ENCODE peak calls at places on chromosomes 5 and 9, in eight cellular contexts. One of them, this sample, is unnamed.
A peak's percentile ranks its signal among the peaks of the same experiment; 100 is the strongest.

GRCh38 chr5:6216516-6217075 is 161.8 kb downstream of the MED10 start:
- DNase-seq in gastrocnemius medialis: no peak
- DNase-seq in hepatocyte: no peak
- DNase-seq in right cardiac atrium: no peak
- DNase-seq in thyroid gland: no peak
- DNase-seq in astrocyte: no peak
- DNase-seq in sigmoid colon: no peak
- DNase-seq in neural progenitor cell: peak; percentile 9
- DNase-seq in this sample: no peak

GRCh38 chr9:125538092-125538473 is 168.9 kb downstream of the MAPKAP1 start:
- DNase-seq in gastrocnemius medialis: no peak
- DNase-seq in hepatocyte: peak; percentile 66
- DNase-seq in right cardiac atrium: no peak
- DNase-seq in thyroid gland: peak; percentile 73
- DNase-seq in astrocyte: peak; percentile 93
- DNase-seq in sigmoid colon: no peak
- DNase-seq in neural progenitor cell: no peak
- DNase-seq in this sample: no peak

GRCh38 chr9:94767331-94768099 is 41.0 kb downstream of the AOPEP start:
- DNase-seq in gastrocnemius medialis: no peak
- DNase-seq in hepatocyte: no peak
- DNase-seq in right cardiac atrium: no peak
- DNase-seq in thyroid gland: no peak
- DNase-seq in astrocyte: peak; percentile 94
- DNase-seq in sigmoid colon: no peak
- DNase-seq in neural progenitor cell: no peak
- DNase-seq in this sample: no peak

GRCh38 chr5:33788922-33789321 is 102.9 kb downstream of the ADAMTS12 start:
- DNase-seq in gastrocnemius medialis: no peak
- DNase-seq in hepatocyte: no peak
- DNase-seq in right cardiac atrium: no peak
- DNase-seq in thyroid gland: no peak
- DNase-seq in astrocyte: peak; percentile 99
- DNase-seq in sigmoid colon: no peak
- DNase-seq in neural progenitor cell: no peak
- DNase-seq in this sample: no peak

GRCh38 chr5:131854134-131854533 is 57.3 kb upstream of the FNIP1 start:
- DNase-seq in gastrocnemius medialis: no peak
- DNase-seq in hepatocyte: no peak
- DNase-seq in right cardiac atrium: no peak
- DNase-seq in thyroid gland: no peak
- DNase-seq in astrocyte: no peak
- DNase-seq in sigmoid colon: no peak
- DNase-seq in neural progenitor cell: no peak
- DNase-seq in this sample: no peak

GRCh38 chr5:148353634-148354033 is 18.3 kb downstream of the SPINK9 start:
- DNase-seq in gastrocnemius medialis: no peak
- DNase-seq in hepatocyte: no peak
- DNase-seq in right cardiac atrium: no peak
- DNase-seq in thyroid gland: no peak
- DNase-seq in astrocyte: no peak
- DNase-seq in sigmoid colon: no peak
- DNase-seq in neural progenitor cell: no peak
- DNase-seq in this sample: no peak

GRCh38 chr5:39580702-39581498 is 156.1 kb upstream of the DAB2 start:
- DNase-seq in gastrocnemius medialis: no peak
- DNase-seq in hepatocyte: no peak
- DNase-seq in right cardiac atrium: no peak
- DNase-seq in thyroid gland: no peak
- DNase-seq in astrocyte: peak; percentile 33
- DNase-seq in sigmoid colon: no peak
- DNase-seq in neural progenitor cell: no peak
- DNase-seq in this sample: no peak

GRCh38 chr9:81557957-81558791 is 131.2 kb downstream of the TLE1 start:
- DNase-seq in gastrocnemius medialis: no peak
- DNase-seq in hepatocyte: no peak
- DNase-seq in right cardiac atrium: no peak
- DNase-seq in thyroid gland: peak; percentile 43
- DNase-seq in astrocyte: peak; percentile 96
- DNase-seq in sigmoid colon: no peak
- DNase-seq in neural progenitor cell: no peak
- DNase-seq in this sample: no peak

GRCh38 chr5:67347821-67348220 is 151.2 kb upstream of the CD180 start:
- DNase-seq in gastrocnemius medialis: no peak
- DNase-seq in hepatocyte: no peak
- DNase-seq in right cardiac atrium: no peak
- DNase-seq in thyroid gland: no peak
- DNase-seq in astrocyte: no peak
- DNase-seq in sigmoid colon: no peak
- DNase-seq in neural progenitor cell: no peak
- DNase-seq in this sample: no peak

GRCh38 chr5:78649220-78649700 is 688 bp upstream of the LHFPL2 start:
- DNase-seq in gastrocnemius medialis: no peak
- DNase-seq in hepatocyte: peak; percentile 46
- DNase-seq in right cardiac atrium: no peak
- DNase-seq in thyroid gland: no peak
- DNase-seq in astrocyte: no peak
- DNase-seq in sigmoid colon: no peak
- DNase-seq in neural progenitor cell: peak; percentile 58
- DNase-seq in this sample: no peak

GRCh38 chr9:20744046-20744630 is 60.1 kb downstream of the FOCAD start:
- DNase-seq in gastrocnemius medialis: no peak
- DNase-seq in hepatocyte: peak; percentile 5
- DNase-seq in right cardiac atrium: no peak
- DNase-seq in thyroid gland: no peak
- DNase-seq in astrocyte: no peak
- DNase-seq in sigmoid colon: no peak
- DNase-seq in neural progenitor cell: no peak
- DNase-seq in this sample: no peak

GRCh38 chr5:120604898-120605297 is 140.8 kb downstream of the PRR16 start:
- DNase-seq in gastrocnemius medialis: no peak
- DNase-seq in hepatocyte: no peak
- DNase-seq in right cardiac atrium: no peak
- DNase-seq in thyroid gland: no peak
- DNase-seq in astrocyte: peak; percentile 98
- DNase-seq in sigmoid colon: no peak
- DNase-seq in neural progenitor cell: no peak
- DNase-seq in this sample: no peak

GRCh38 chr9:33813712-33814641 is 3.0 kb upstream of the UBE2R2 start:
- DNase-seq in gastrocnemius medialis: no peak
- DNase-seq in hepatocyte: peak; percentile 63
- DNase-seq in right cardiac atrium: no peak
- DNase-seq in thyroid gland: no peak
- DNase-seq in astrocyte: peak; percentile 80
- DNase-seq in sigmoid colon: no peak
- DNase-seq in neural progenitor cell: peak; percentile 33
- DNase-seq in this sample: no peak

GRCh38 chr5:83711982-83712601 is 8.6 kb downstream of the HAPLN1 start:
- DNase-seq in gastrocnemius medialis: no peak
- DNase-seq in hepatocyte: peak; percentile 74
- DNase-seq in right cardiac atrium: no peak
- DNase-seq in thyroid gland: peak; percentile 38
- DNase-seq in astrocyte: no peak
- DNase-seq in sigmoid colon: no peak
- DNase-seq in neural progenitor cell: peak; percentile 56
- DNase-seq in this sample: no peak

GRCh38 chr5:37838152-37838932 is 1.5 kb downstream of the GDNF start:
- DNase-seq in gastrocnemius medialis: no peak
- DNase-seq in hepatocyte: peak; percentile 47
- DNase-seq in right cardiac atrium: peak; percentile 39
- DNase-seq in thyroid gland: no peak
- DNase-seq in astrocyte: no peak
- DNase-seq in sigmoid colon: peak; percentile 79
- DNase-seq in neural progenitor cell: peak; percentile 82
- DNase-seq in this sample: no peak

GRCh38 chr5:41848983-41849382 is 21.2 kb downstream of the OXCT1 start:
- DNase-seq in gastrocnemius medialis: no peak
- DNase-seq in hepatocyte: no peak
- DNase-seq in right cardiac atrium: no peak
- DNase-seq in thyroid gland: no peak
- DNase-seq in astrocyte: no peak
- DNase-seq in sigmoid colon: no peak
- DNase-seq in neural progenitor cell: no peak
- DNase-seq in this sample: no peak

GRCh38 chr9:111645806-111646205 is 14.7 kb downstream of the DNAJC25 start:
- DNase-seq in gastrocnemius medialis: no peak
- DNase-seq in hepatocyte: no peak
- DNase-seq in right cardiac atrium: no peak
- DNase-seq in thyroid gland: no peak
- DNase-seq in astrocyte: no peak
- DNase-seq in sigmoid colon: no peak
- DNase-seq in neural progenitor cell: no peak
- DNase-seq in this sample: no peak

GRCh38 chr5:71924980-71925379 is 182.3 kb upstream of the MAP1B start:
- DNase-seq in gastrocnemius medialis: no peak
- DNase-seq in hepatocyte: peak; percentile 51
- DNase-seq in right cardiac atrium: no peak
- DNase-seq in thyroid gland: no peak
- DNase-seq in astrocyte: peak; percentile 50
- DNase-seq in sigmoid colon: no peak
- DNase-seq in neural progenitor cell: no peak
- DNase-seq in this sample: no peak

GRCh38 chr9:113347479-113347878 is 1.9 kb upstream of the BSPRY start:
- DNase-seq in gastrocnemius medialis: no peak
- DNase-seq in hepatocyte: no peak
- DNase-seq in right cardiac atrium: no peak
- DNase-seq in thyroid gland: no peak
- DNase-seq in astrocyte: no peak
- DNase-seq in sigmoid colon: no peak
- DNase-seq in neural progenitor cell: no peak
- DNase-seq in this sample: no peak

GRCh38 chr5:143985832-143986485 is 174.0 kb downstream of the HMHB1 start:
- DNase-seq in gastrocnemius medialis: no peak
- DNase-seq in hepatocyte: peak; percentile 34
- DNase-seq in right cardiac atrium: no peak
- DNase-seq in thyroid gland: no peak
- DNase-seq in astrocyte: peak; percentile 86
- DNase-seq in sigmoid colon: no peak
- DNase-seq in neural progenitor cell: no peak
- DNase-seq in this sample: no peak

GRCh38 chr9:116493183-116493582 is 193.9 kb upstream of the TRIM32 start:
- DNase-seq in gastrocnemius medialis: no peak
- DNase-seq in hepatocyte: no peak
- DNase-seq in right cardiac atrium: no peak
- DNase-seq in thyroid gland: no peak
- DNase-seq in astrocyte: no peak
- DNase-seq in sigmoid colon: no peak
- DNase-seq in neural progenitor cell: no peak
- DNase-seq in this sample: no peak
- H3K9me3 ChIP-seq in gastrocnemius medialis: no peaks in the 10 kb centered on the region
- H3K9me3 ChIP-seq in hepatocyte: no peaks in the 10 kb centered on the region
- H3K9me3 ChIP-seq in right cardiac atrium: no peaks in the 10 kb centered on the region
- H3K9me3 ChIP-seq in thyroid gland: no peaks in the 10 kb centered on the region
- H3K9me3 ChIP-seq in astrocyte: no peaks in the 10 kb centered on the region
- H3K9me3 ChIP-seq in sigmoid colon: no peaks in the 10 kb centered on the region
- H3K9me3 ChIP-seq in neural progenitor cell: no peaks in the 10 kb centered on the region
- H3K9me3 ChIP-seq in this sample: no peaks in the 10 kb centered on the region

DNA sequence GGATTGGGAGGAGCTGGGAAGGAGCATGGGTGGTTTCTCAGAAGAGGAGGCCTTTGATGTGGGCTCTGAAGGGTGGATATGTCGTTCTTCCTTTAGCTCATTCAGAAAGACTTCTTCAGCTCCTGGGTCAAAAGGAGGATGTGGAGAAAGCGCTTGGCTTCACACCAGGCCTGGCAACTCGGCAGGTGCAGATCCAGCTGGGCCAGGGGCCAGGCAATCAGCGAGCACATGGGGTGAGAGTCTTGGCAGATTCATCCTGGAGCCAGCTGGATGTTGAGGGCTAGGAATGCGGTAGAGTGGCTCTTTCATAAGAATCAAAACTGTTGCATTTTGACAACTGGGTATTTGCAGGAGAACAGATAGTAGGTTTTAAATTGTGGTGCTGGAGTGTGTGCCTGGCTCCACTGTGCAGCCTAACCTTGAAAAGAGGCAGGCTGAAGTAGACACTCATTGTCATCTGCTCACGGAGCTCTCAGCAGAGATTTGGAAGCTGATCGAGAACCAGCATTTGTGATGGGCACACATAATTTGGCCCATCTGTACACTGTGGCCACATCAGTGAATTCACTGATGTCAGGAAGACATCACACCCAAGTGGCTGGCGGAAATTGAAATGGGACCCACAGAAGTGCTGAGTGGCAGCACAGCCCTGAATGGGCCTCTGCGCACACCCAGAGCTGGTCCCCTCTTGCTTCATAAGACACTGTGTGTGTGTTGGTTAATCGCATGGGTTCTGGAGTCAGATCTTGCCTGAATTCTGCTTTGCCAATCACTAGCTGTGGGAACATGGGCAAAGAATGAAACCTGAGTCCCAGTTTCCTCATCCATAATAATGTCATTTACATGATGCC is 71.9 kb downstream of the PCSK5 start:
- DNase-seq in gastrocnemius medialis: peak; percentile 22
- DNase-seq in hepatocyte: no peak
- DNase-seq in right cardiac atrium: peak; percentile 66
- DNase-seq in thyroid gland: peak; percentile 79
- DNase-seq in astrocyte: no peak
- DNase-seq in sigmoid colon: no peak
- DNase-seq in neural progenitor cell: no peak
- DNase-seq in this sample: peak; percentile 74
- H3K4me1 ChIP-seq in gastrocnemius medialis: no peaks in the 10 kb centered on the region
- H3K4me1 ChIP-seq in hepatocyte: peaks cover 4% of the 10 kb centered on the region
- H3K4me1 ChIP-seq in right cardiac atrium: peaks cover 7% of the 10 kb centered on the region
- H3K4me1 ChIP-seq in thyroid gland: no peaks in the 10 kb centered on the region
- H3K4me1 ChIP-seq in astrocyte: peaks cover 3% of the 10 kb centered on the region
- H3K4me1 ChIP-seq in sigmoid colon: peaks cover 29% of the 10 kb centered on the region
- H3K4me1 ChIP-seq in neural progenitor cell: peaks cover 33% of the 10 kb centered on the region
- H3K4me1 ChIP-seq in this sample: peaks cover 11% of the 10 kb centered on the region

DNA sequence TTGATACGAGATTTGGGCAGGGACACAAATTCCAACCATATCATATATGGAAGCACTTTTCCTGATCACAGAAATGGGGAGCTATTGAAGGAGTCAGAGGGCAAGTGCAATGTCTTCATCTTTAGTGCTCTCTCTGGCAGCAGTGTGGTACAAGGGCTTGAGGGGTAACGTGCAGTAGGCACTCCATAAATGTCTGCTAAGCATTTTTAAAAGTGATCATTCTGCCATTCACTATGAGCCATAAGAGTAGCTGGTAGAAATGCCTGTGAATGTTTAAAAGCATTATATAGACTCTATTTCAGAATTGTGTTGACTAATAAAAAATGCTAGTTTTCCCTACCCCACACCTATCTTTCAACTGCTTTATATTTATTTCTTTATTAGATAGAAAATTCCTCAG is 61.1 kb upstream of the DHFR start:
- DNase-seq in gastrocnemius medialis: no peak
- DNase-seq in hepatocyte: no peak
- DNase-seq in right cardiac atrium: no peak
- DNase-seq in thyroid gland: no peak
- DNase-seq in astrocyte: no peak
- DNase-seq in sigmoid colon: no peak
- DNase-seq in neural progenitor cell: no peak
- DNase-seq in this sample: no peak
- H3K27ac ChIP-seq in gastrocnemius medialis: no peak overlapping the region
- H3K27ac ChIP-seq in hepatocyte: no peak overlapping the region
- H3K27ac ChIP-seq in right cardiac atrium: no peak overlapping the region
- H3K27ac ChIP-seq in thyroid gland: no peak overlapping the region
- H3K27ac ChIP-seq in astrocyte: no peak overlapping the region
- H3K27ac ChIP-seq in sigmoid colon: no peak overlapping the region
- H3K27ac ChIP-seq in neural progenitor cell: no peak overlapping the region
- H3K27ac ChIP-seq in this sample: no peak overlapping the region

GRCh38 chr5:15803280-15803679 is 303.3 kb downstream of the FBXL7 start:
- DNase-seq in gastrocnemius medialis: no peak
- DNase-seq in hepatocyte: no peak
- DNase-seq in right cardiac atrium: no peak
- DNase-seq in thyroid gland: no peak
- DNase-seq in astrocyte: no peak
- DNase-seq in sigmoid colon: no peak
- DNase-seq in neural progenitor cell: no peak
- DNase-seq in this sample: no peak
- H3K9me3 ChIP-seq in gastrocnemius medialis: no peaks in the 10 kb centered on the region
- H3K9me3 ChIP-seq in hepatocyte: peaks cover 7% of the 10 kb centered on the region
- H3K9me3 ChIP-seq in right cardiac atrium: no peaks in the 10 kb centered on the region
- H3K9me3 ChIP-seq in thyroid gland: no peaks in the 10 kb centered on the region
- H3K9me3 ChIP-seq in astrocyte: peaks cover 4% of the 10 kb centered on the region
- H3K9me3 ChIP-seq in sigmoid colon: no peaks in the 10 kb centered on the region
- H3K9me3 ChIP-seq in neural progenitor cell: no peaks in the 10 kb centered on the region
- H3K9me3 ChIP-seq in this sample: peaks cover 6% of the 10 kb centered on the region

This sample was measured in lower lobe of right lung.